ENCODE peak calls at places on chromosome 17, in five cellular contexts. One of them, this sample, is unnamed.

GRCh38 chr17:17661834-17662233 is 19.4 kb upstream of the RAI1 start:
- DNase-seq in tibial nerve: no peak
- DNase-seq in Panc1: no peak
- DNase-seq in ovary: no peak
- DNase-seq in fibroblast of lung: no peak
- DNase-seq in this sample: no peak

GRCh38 chr17:73591278-73592078 is 52.8 kb downstream of the SDK2 start:
- DNase-seq in tibial nerve: no peak
- DNase-seq in Panc1: no peak
- DNase-seq in ovary: no peak
- DNase-seq in fibroblast of lung: no peak
- DNase-seq in this sample: no peak

GRCh38 chr17:74220966-74221814 is 7.8 kb downstream of the TTYH2 start:
- DNase-seq in tibial nerve: no peak
- DNase-seq in Panc1: no peak
- DNase-seq in ovary: no peak
- DNase-seq in fibroblast of lung: no peak
- DNase-seq in this sample: no peak

GRCh38 chr17:48550313-48551205 is 5.7 kb upstream of the HOXB2 start:
- DNase-seq in tibial nerve: no peak
- DNase-seq in Panc1: no peak
- DNase-seq in ovary: no peak
- DNase-seq in fibroblast of lung: peak; percentile 40
- DNase-seq in this sample: no peak

GRCh38 chr17:17682293-17682736 is 1.1 kb downstream of the RAI1 start:
- DNase-seq in tibial nerve: no peak
- DNase-seq in Panc1: no peak
- DNase-seq in ovary: no peak
- DNase-seq in fibroblast of lung: no peak
- DNase-seq in this sample: peak; percentile 59

GRCh38 chr17:67042104-67042899 is 2.1 kb upstream of the CACNG1 start:
- DNase-seq in tibial nerve: no peak
- DNase-seq in Panc1: no peak
- DNase-seq in ovary: no peak
- DNase-seq in fibroblast of lung: no peak
- DNase-seq in this sample: no peak

GRCh38 chr17:57044976-57045867 is 39.8 kb upstream of the AKAP1 start:
- DNase-seq in tibial nerve: no peak
- DNase-seq in Panc1: no peak
- DNase-seq in ovary: no peak
- DNase-seq in fibroblast of lung: no peak
- DNase-seq in this sample: no peak

GRCh38 chr17:80663783-80664206 is 119.2 kb downstream of the RPTOR start:
- DNase-seq in tibial nerve: no peak
- DNase-seq in Panc1: no peak
- DNase-seq in ovary: peak; percentile 35
- DNase-seq in fibroblast of lung: peak; percentile 81
- DNase-seq in this sample: no peak

GRCh38 chr17:37177234-37177633 is 198.6 kb upstream of the C17orf78 start:
- DNase-seq in tibial nerve: no peak
- DNase-seq in Panc1: no peak
- DNase-seq in ovary: no peak
- DNase-seq in fibroblast of lung: peak; percentile 8
- DNase-seq in this sample: no peak

GRCh38 chr17:15963670-15964110 is 18.8 kb downstream of the ADORA2B start:
- DNase-seq in tibial nerve: no peak
- DNase-seq in Panc1: no peak
- DNase-seq in ovary: no peak
- DNase-seq in fibroblast of lung: peak; percentile 60
- DNase-seq in this sample: no peak

GRCh38 chr17:46150216-46150963 is 42.8 kb downstream of the KANSL1 start:
- DNase-seq in tibial nerve: no peak
- DNase-seq in Panc1: no peak
- DNase-seq in ovary: no peak
- DNase-seq in fibroblast of lung: no peak
- DNase-seq in this sample: no peak

GRCh38 chr17:48472485-48473281 is 42.7 kb upstream of the SKAP1 start:
- DNase-seq in tibial nerve: no peak
- DNase-seq in Panc1: no peak
- DNase-seq in ovary: no peak
- DNase-seq in fibroblast of lung: no peak
- DNase-seq in this sample: no peak

GRCh38 chr17:7043544-7044268 is at the start of gene SLC16A11:
- DNase-seq in tibial nerve: no peak
- DNase-seq in Panc1: no peak
- DNase-seq in ovary: peak; percentile 48
- DNase-seq in fibroblast of lung: no peak
- DNase-seq in this sample: no peak

GRCh38 chr17:33436321-33436720 is 143.2 kb upstream of the ASIC2 start:
- DNase-seq in tibial nerve: no peak
- DNase-seq in Panc1: no peak
- DNase-seq in ovary: no peak
- DNase-seq in fibroblast of lung: peak; percentile 54
- DNase-seq in this sample: no peak

GRCh38 chr17:29399634-29400033 is 9.5 kb downstream of the TAOK1 start:
- DNase-seq in tibial nerve: no peak
- DNase-seq in Panc1: no peak
- DNase-seq in ovary: no peak
- DNase-seq in fibroblast of lung: no peak
- DNase-seq in this sample: no peak

GRCh38 chr17:18039535-18040286 is 503 bp downstream of the GID4 start:
- DNase-seq in tibial nerve: no peak
- DNase-seq in Panc1: no peak
- DNase-seq in ovary: peak; percentile 29
- DNase-seq in fibroblast of lung: no peak
- DNase-seq in this sample: no peak

GRCh38 chr17:28345420-28346198 is 10.0 kb downstream of the TNFAIP1 start:
- DNase-seq in tibial nerve: no peak
- DNase-seq in Panc1: no peak
- DNase-seq in ovary: no peak
- DNase-seq in fibroblast of lung: no peak
- DNase-seq in this sample: peak; percentile 57

GRCh38 chr17:44004761-44005526 is 522 bp downstream of the NAGS start:
- DNase-seq in tibial nerve: no peak
- DNase-seq in Panc1: no peak
- DNase-seq in ovary: no peak
- DNase-seq in fibroblast of lung: no peak
- DNase-seq in this sample: no peak

GRCh38 chr17:45311762-45312476 is 4.9 kb downstream of the MAP3K14 start:
- DNase-seq in tibial nerve: no peak
- DNase-seq in Panc1: no peak
- DNase-seq in ovary: no peak
- DNase-seq in fibroblast of lung: no peak
- DNase-seq in this sample: peak; percentile 55

GRCh38 chr17:29927546-29927945 is 2.5 kb downstream of the SSH2 start:
- DNase-seq in tibial nerve: no peak
- DNase-seq in Panc1: no peak
- DNase-seq in ovary: no peak
- DNase-seq in fibroblast of lung: no peak
- DNase-seq in this sample: no peak

GRCh38 chr17:44222112-44222869 is 2.8 kb upstream of the UBTF start:
- DNase-seq in tibial nerve: peak; percentile 79
- DNase-seq in Panc1: no peak
- DNase-seq in ovary: peak; percentile 76
- DNase-seq in fibroblast of lung: peak; percentile 77
- DNase-seq in this sample: peak; percentile 81

GRCh38 chr17:16419929-16420271 is 4.5 kb downstream of the TRPV2 start:
- DNase-seq in tibial nerve: no peak
- DNase-seq in Panc1: no peak
- DNase-seq in ovary: no peak
- DNase-seq in fibroblast of lung: peak; percentile 63
- DNase-seq in this sample: no peak

GRCh38 chr17:46193246-46193625 is at the start of gene KANSL1:
- DNase-seq in tibial nerve: peak; percentile 63
- DNase-seq in Panc1: no peak
- DNase-seq in ovary: peak; percentile 92
- DNase-seq in fibroblast of lung: peak; percentile 94
- DNase-seq in this sample: peak; percentile 92

GRCh38 chr17:17051791-17052461 is 9.7 kb downstream of the MPRIP start:
- DNase-seq in tibial nerve: no peak
- DNase-seq in Panc1: no peak
- DNase-seq in ovary: peak; percentile 50
- DNase-seq in fibroblast of lung: no peak
- DNase-seq in this sample: no peak

GRCh38 chr17:76672270-76672851 is 28.8 kb upstream of the ST6GALNAC1 start:
- DNase-seq in tibial nerve: no peak
- DNase-seq in Panc1: no peak
- DNase-seq in ovary: no peak
- DNase-seq in fibroblast of lung: no peak
- DNase-seq in this sample: no peak

GRCh38 chr17:65754081-65754480 is 192.6 kb upstream of the AXIN2 start:
- DNase-seq in tibial nerve: no peak
- DNase-seq in Panc1: no peak
- DNase-seq in ovary: no peak
- DNase-seq in fibroblast of lung: no peak
- DNase-seq in this sample: no peak

GRCh38 chr17:28381141-28381825 is 9.8 kb downstream of the SARM1 start:
- DNase-seq in tibial nerve: no peak
- DNase-seq in Panc1: no peak
- DNase-seq in ovary: no peak
- DNase-seq in fibroblast of lung: no peak
- DNase-seq in this sample: no peak

GRCh38 chr17:76000016-76000754 is 470 bp upstream of the CDK3 start:
- DNase-seq in tibial nerve: peak; percentile 34
- DNase-seq in Panc1: no peak
- DNase-seq in ovary: no peak
- DNase-seq in fibroblast of lung: peak; percentile 28
- DNase-seq in this sample: no peak

GRCh38 chr17:77687921-77688320 is 270.6 kb upstream of the TNRC6C start:
- DNase-seq in tibial nerve: no peak
- DNase-seq in Panc1: no peak
- DNase-seq in ovary: no peak
- DNase-seq in fibroblast of lung: no peak
- DNase-seq in this sample: no peak

GRCh38 chr17:44352922-44353655 is 8.0 kb downstream of the GRN start:
- DNase-seq in tibial nerve: no peak
- DNase-seq in Panc1: no peak
- DNase-seq in ovary: no peak
- DNase-seq in fibroblast of lung: no peak
- DNase-seq in this sample: no peak

GRCh38 chr17:79691931-79692330 is 38.8 kb upstream of the ENPP7 start:
- DNase-seq in tibial nerve: peak; percentile 15
- DNase-seq in Panc1: no peak
- DNase-seq in ovary: peak; percentile 33
- DNase-seq in fibroblast of lung: no peak
- DNase-seq in this sample: peak; percentile 21

GRCh38 chr17:7435676-7436555 is 681 bp downstream of the TMEM102 start:
- DNase-seq in tibial nerve: no peak
- DNase-seq in Panc1: no peak
- DNase-seq in ovary: no peak
- DNase-seq in fibroblast of lung: no peak
- DNase-seq in this sample: no peak

DNA sequence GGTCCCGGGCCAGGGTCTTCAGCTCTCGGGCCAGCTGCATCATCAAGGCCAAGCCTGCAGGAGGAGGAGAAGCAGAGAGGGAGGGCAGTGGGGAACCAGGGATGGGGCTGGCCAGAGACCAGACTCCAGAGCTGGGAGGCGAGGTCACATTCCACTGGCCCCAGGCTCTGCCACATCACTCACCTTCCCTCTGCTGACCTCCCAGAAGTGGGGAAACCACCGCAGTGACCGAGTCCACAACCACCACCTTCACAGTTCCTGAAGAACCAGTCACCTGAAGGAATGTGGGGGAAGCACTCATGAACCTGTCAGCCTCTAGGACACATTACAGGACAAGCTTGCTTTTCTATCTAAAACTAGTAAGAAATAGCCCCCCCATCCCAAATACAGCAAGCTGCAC is 16.4 kb downstream of the RAD51D start:
- DNase-seq in tibial nerve: no peak
- DNase-seq in Panc1: no peak
- DNase-seq in ovary: no peak
- DNase-seq in fibroblast of lung: no peak
- DNase-seq in this sample: no peak
- H3K36me3 ChIP-seq in tibial nerve: peaks cover 4% of the 10 kb centered on the region
- H3K36me3 ChIP-seq in Panc1: no peaks in the 10 kb centered on the region
- H3K36me3 ChIP-seq in ovary: no peaks in the 10 kb centered on the region
- H3K36me3 ChIP-seq in fibroblast of lung: no peaks in the 10 kb centered on the region
- H3K36me3 ChIP-seq in this sample: peaks cover 86% of the 10 kb centered on the region

GRCh38 chr17:82239926-82240505 is 11.2 kb downstream of the SLC16A3 start:
- DNase-seq in tibial nerve: no peak
- DNase-seq in Panc1: no peak
- DNase-seq in ovary: peak; percentile 19
- DNase-seq in fibroblast of lung: no peak
- DNase-seq in this sample: no peak
- H3K27ac ChIP-seq in tibial nerve: peak overlapping the region; percentile 80
- H3K27ac ChIP-seq in Panc1: peak overlapping the region; percentile 94
- H3K27ac ChIP-seq in ovary: peak overlapping the region; percentile 67
- H3K27ac ChIP-seq in fibroblast of lung: no peak overlapping the region
- H3K27ac ChIP-seq in this sample: peak overlapping the region; percentile 84

GRCh38 chr17:19743101-19744100 is 4.7 kb downstream of the ALDH3A1 start:
- DNase-seq in tibial nerve: no peak
- DNase-seq in Panc1: no peak
- DNase-seq in ovary: no peak
- DNase-seq in fibroblast of lung: no peak
- DNase-seq in this sample: no peak
- H3K4me1 ChIP-seq in tibial nerve: peaks cover 12% of the 10 kb centered on the region
- H3K4me1 ChIP-seq in Panc1: no peaks in the 10 kb centered on the region
- H3K4me1 ChIP-seq in ovary: peaks cover 5% of the 10 kb centered on the region
- H3K4me1 ChIP-seq in fibroblast of lung: no peaks in the 10 kb centered on the region
- H3K4me1 ChIP-seq in this sample: peaks cover 13% of the 10 kb centered on the region

GRCh38 chr17:3828852-3829232 is 17.2 kb downstream of the NCBP3 start:
- DNase-seq in tibial nerve: no peak
- DNase-seq in Panc1: no peak
- DNase-seq in ovary: no peak
- DNase-seq in fibroblast of lung: no peak
- DNase-seq in this sample: no peak

GRCh38 chr17:3828151-3828851 is 17.7 kb downstream of the NCBP3 start:
- DNase-seq in tibial nerve: no peak
- DNase-seq in Panc1: no peak
- DNase-seq in ovary: no peak
- DNase-seq in fibroblast of lung: peak; percentile 84
- DNase-seq in this sample: no peak

GRCh38 chr17:3826191-3826590 is 19.9 kb downstream of the NCBP3 start:
- DNase-seq in tibial nerve: no peak
- DNase-seq in Panc1: no peak
- DNase-seq in ovary: no peak
- DNase-seq in fibroblast of lung: no peak
- DNase-seq in this sample: no peak

DNA sequence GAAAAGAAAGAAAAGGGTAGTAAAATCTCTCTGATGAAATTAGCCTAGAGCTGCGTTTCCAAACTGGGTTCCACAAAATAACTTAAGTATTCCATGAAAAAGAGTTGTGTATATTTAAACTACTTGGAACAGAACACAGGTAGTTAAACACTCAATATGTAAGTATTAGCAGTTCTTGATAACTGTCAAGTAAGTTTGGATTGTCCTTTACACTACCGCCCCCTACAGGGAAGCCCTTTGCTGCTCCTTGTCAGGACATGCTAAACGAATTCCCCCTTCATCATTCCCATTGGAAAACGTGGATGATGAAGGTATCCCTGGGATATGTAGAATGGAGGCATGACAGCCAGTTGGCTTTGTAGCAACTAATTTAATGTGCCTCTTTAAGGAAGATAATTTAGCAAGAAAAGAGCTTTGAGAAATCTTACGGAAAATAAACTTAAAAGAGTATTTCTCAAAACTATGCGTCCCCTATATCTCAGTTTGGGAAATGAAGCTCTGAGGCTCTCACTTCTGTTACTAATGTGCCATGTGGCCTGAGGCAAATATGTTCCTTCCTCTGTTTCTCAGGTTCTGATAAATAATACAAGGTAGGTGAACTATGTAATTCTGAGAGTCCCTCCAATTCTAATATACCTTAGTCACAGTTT is 18.8 kb downstream of the NCBP3 start:
- DNase-seq in tibial nerve: peak; percentile 68
- DNase-seq in Panc1: peak; percentile 43
- DNase-seq in ovary: peak; percentile 45
- DNase-seq in fibroblast of lung: peak; percentile 80
- DNase-seq in this sample: no peak
- H3K36me3 ChIP-seq in tibial nerve: peaks cover 15% of the 10 kb centered on the region
- H3K36me3 ChIP-seq in Panc1: peaks cover 12% of the 10 kb centered on the region
- H3K36me3 ChIP-seq in ovary: no peaks in the 10 kb centered on the region
- H3K36me3 ChIP-seq in fibroblast of lung: peaks cover 7% of the 10 kb centered on the region
- H3K36me3 ChIP-seq in this sample: peaks cover 72% of the 10 kb centered on the region